ENCODE peak calls at places on chromosomes 4 and X, in five cellular contexts. One of them, this sample, is unnamed.

GRCh38 chrX:122094611-122095010 is 1047.2 kb downstream of the GLUD2 start:
- DNase-seq in stimulated activated CD8-positive, alpha-beta memory T cell treated with anti-CD3 and anti-CD28 coated beads, Interleukin-15, amount 100 ng/mL, for 24 hours: no peak
- DNase-seq in tibial artery: no peak
- DNase-seq in activated CD4-positive, alpha-beta T cell treated with anti-CD3 and anti-CD28 coated beads, Interleukin-2, amount 50 U/mL, for 1 hour: no peak
- DNase-seq in bronchial epithelial cell: peak
- DNase-seq in this sample: no peak

GRCh38 chrX:49066690-49067089 is 7.1 kb downstream of the PRAF2 start:
- DNase-seq in tibial artery: no peak
- DNase-seq in activated CD4-positive, alpha-beta T cell treated with anti-CD3 and anti-CD28 coated beads, Interleukin-2, amount 50 U/mL, for 1 hour: no peak
- DNase-seq in bronchial epithelial cell: no peak
- DNase-seq in stimulated activated CD8-positive, alpha-beta memory T cell treated with anti-CD3 and anti-CD28 coated beads, Interleukin-15, amount 100 ng/mL, for 24 hours: no peak
- DNase-seq in this sample: no peak

GRCh38 chr4:6732441-6733357 is 16.7 kb downstream of the BLOC1S4 start:
- DNase-seq in activated CD4-positive, alpha-beta T cell treated with anti-CD3 and anti-CD28 coated beads, Interleukin-2, amount 50 U/mL, for 1 hour: no peak
- DNase-seq in bronchial epithelial cell: peak
- DNase-seq in tibial artery: peak
- DNase-seq in stimulated activated CD8-positive, alpha-beta memory T cell treated with anti-CD3 and anti-CD28 coated beads, Interleukin-15, amount 100 ng/mL, for 24 hours: no peak
- DNase-seq in this sample: no peak

GRCh38 chrX:10156199-10157031 is at the start of gene CLCN4:
- DNase-seq in activated CD4-positive, alpha-beta T cell treated with anti-CD3 and anti-CD28 coated beads, Interleukin-2, amount 50 U/mL, for 1 hour: no peak
- DNase-seq in tibial artery: peak
- DNase-seq in bronchial epithelial cell: no peak
- DNase-seq in stimulated activated CD8-positive, alpha-beta memory T cell treated with anti-CD3 and anti-CD28 coated beads, Interleukin-15, amount 100 ng/mL, for 24 hours: no peak
- DNase-seq in this sample: no peak

GRCh38 chr4:11483076-11483475 is 54.4 kb upstream of the HS3ST1 start:
- DNase-seq in tibial artery: no peak
- DNase-seq in bronchial epithelial cell: peak
- DNase-seq in stimulated activated CD8-positive, alpha-beta memory T cell treated with anti-CD3 and anti-CD28 coated beads, Interleukin-15, amount 100 ng/mL, for 24 hours: no peak
- DNase-seq in activated CD4-positive, alpha-beta T cell treated with anti-CD3 and anti-CD28 coated beads, Interleukin-2, amount 50 U/mL, for 1 hour: no peak
- DNase-seq in this sample: no peak

GRCh38 chr4:78369691-78370090 is 181.9 kb upstream of the ANXA3 start:
- DNase-seq in bronchial epithelial cell: peak
- DNase-seq in tibial artery: no peak
- DNase-seq in activated CD4-positive, alpha-beta T cell treated with anti-CD3 and anti-CD28 coated beads, Interleukin-2, amount 50 U/mL, for 1 hour: no peak
- DNase-seq in stimulated activated CD8-positive, alpha-beta memory T cell treated with anti-CD3 and anti-CD28 coated beads, Interleukin-15, amount 100 ng/mL, for 24 hours: no peak
- DNase-seq in this sample: no peak

GRCh38 chr4:56283394-56283793 is 103.9 kb downstream of the AASDH start:
- DNase-seq in bronchial epithelial cell: no peak
- DNase-seq in tibial artery: no peak
- DNase-seq in stimulated activated CD8-positive, alpha-beta memory T cell treated with anti-CD3 and anti-CD28 coated beads, Interleukin-15, amount 100 ng/mL, for 24 hours: no peak
- DNase-seq in activated CD4-positive, alpha-beta T cell treated with anti-CD3 and anti-CD28 coated beads, Interleukin-2, amount 50 U/mL, for 1 hour: no peak
- DNase-seq in this sample: no peak

GRCh38 chr4:83197555-83198235 is 83.2 kb upstream of the PLAC8 start:
- DNase-seq in stimulated activated CD8-positive, alpha-beta memory T cell treated with anti-CD3 and anti-CD28 coated beads, Interleukin-15, amount 100 ng/mL, for 24 hours: no peak
- DNase-seq in activated CD4-positive, alpha-beta T cell treated with anti-CD3 and anti-CD28 coated beads, Interleukin-2, amount 50 U/mL, for 1 hour: no peak
- DNase-seq in bronchial epithelial cell: no peak
- DNase-seq in tibial artery: no peak
- DNase-seq in this sample: no peak